ENCODE peak calls at places on chromosome 18, in ten cellular contexts. One of them, this sample, is unnamed.
A peak's percentile ranks its signal among the peaks of the same experiment; 100 is the strongest.

GRCh38 chr18:57063601-57064000 is 83.3 kb upstream of the BOD1L2 start:
- DNase-seq in NCI-H1417: no peak
- DNase-seq in T-helper 2 cell: no peak
- DNase-seq in COR-L47: no peak
- DNase-seq in NT2/D1: no peak
- DNase-seq in H54: no peak
- DNase-seq in tibial nerve: no peak
- DNase-seq in C1 segment of cervical spinal cord: no peak
- DNase-seq in adrenal gland: no peak
- DNase-seq in progenitor cell of endocrine pancreas: no peak
- DNase-seq in this sample: no peak

GRCh38 chr18:55092166-55092565 is 132.9 kb upstream of the CCDC68 start:
- DNase-seq in NCI-H1417: no peak
- DNase-seq in T-helper 2 cell: no peak
- DNase-seq in COR-L47: no peak
- DNase-seq in NT2/D1: no peak
- DNase-seq in H54: no peak
- DNase-seq in tibial nerve: no peak
- DNase-seq in C1 segment of cervical spinal cord: no peak
- DNase-seq in adrenal gland: no peak
- DNase-seq in progenitor cell of endocrine pancreas: no peak
- DNase-seq in this sample: no peak

GRCh38 chr18:22667616-22668422 is 250.1 kb upstream of the CTAGE1 start:
- DNase-seq in NCI-H1417: no peak
- DNase-seq in T-helper 2 cell: no peak
- DNase-seq in COR-L47: no peak
- DNase-seq in NT2/D1: no peak
- DNase-seq in H54: peak; percentile 12
- DNase-seq in tibial nerve: no peak
- DNase-seq in C1 segment of cervical spinal cord: no peak
- DNase-seq in adrenal gland: no peak
- DNase-seq in progenitor cell of endocrine pancreas: no peak
- DNase-seq in this sample: no peak

GRCh38 chr18:21057112-21057511 is 54.5 kb downstream of the ROCK1 start:
- DNase-seq in NCI-H1417: no peak
- DNase-seq in T-helper 2 cell: no peak
- DNase-seq in COR-L47: no peak
- DNase-seq in NT2/D1: no peak
- DNase-seq in H54: no peak
- DNase-seq in tibial nerve: no peak
- DNase-seq in C1 segment of cervical spinal cord: no peak
- DNase-seq in adrenal gland: no peak
- DNase-seq in progenitor cell of endocrine pancreas: no peak
- DNase-seq in this sample: no peak

GRCh38 chr18:212780-213179 is 54.4 kb downstream of the USP14 start:
- DNase-seq in NCI-H1417: no peak
- DNase-seq in T-helper 2 cell: no peak
- DNase-seq in COR-L47: no peak
- DNase-seq in NT2/D1: no peak
- DNase-seq in H54: no peak
- DNase-seq in tibial nerve: no peak
- DNase-seq in C1 segment of cervical spinal cord: no peak
- DNase-seq in adrenal gland: no peak
- DNase-seq in progenitor cell of endocrine pancreas: no peak
- DNase-seq in this sample: no peak

GRCh38 chr18:9648431-9649163 is 34.2 kb upstream of the PPP4R1 start:
- DNase-seq in NCI-H1417: no peak
- DNase-seq in T-helper 2 cell: no peak
- DNase-seq in COR-L47: no peak
- DNase-seq in NT2/D1: no peak
- DNase-seq in H54: no peak
- DNase-seq in tibial nerve: no peak
- DNase-seq in C1 segment of cervical spinal cord: no peak
- DNase-seq in adrenal gland: no peak
- DNase-seq in progenitor cell of endocrine pancreas: no peak
- DNase-seq in this sample: no peak

GRCh38 chr18:46268662-46269061 is 164.5 kb downstream of the HAUS1 start:
- DNase-seq in NCI-H1417: no peak
- DNase-seq in T-helper 2 cell: no peak
- DNase-seq in COR-L47: no peak
- DNase-seq in NT2/D1: no peak
- DNase-seq in H54: no peak
- DNase-seq in tibial nerve: no peak
- DNase-seq in C1 segment of cervical spinal cord: no peak
- DNase-seq in adrenal gland: no peak
- DNase-seq in progenitor cell of endocrine pancreas: no peak
- DNase-seq in this sample: no peak

GRCh38 chr18:61333746-61334490 is 688 bp downstream of the CDH20 start:
- DNase-seq in NCI-H1417: peak; percentile 80
- DNase-seq in T-helper 2 cell: no peak
- DNase-seq in COR-L47: peak; percentile 73
- DNase-seq in NT2/D1: peak; percentile 1
- DNase-seq in H54: no peak
- DNase-seq in tibial nerve: no peak
- DNase-seq in C1 segment of cervical spinal cord: peak; percentile 81
- DNase-seq in adrenal gland: no peak
- DNase-seq in progenitor cell of endocrine pancreas: peak; percentile 16
- DNase-seq in this sample: peak; percentile 79

GRCh38 chr18:24396082-24396623 is 1.5 kb downstream of the OSBPL1A start:
- DNase-seq in NCI-H1417: no peak
- DNase-seq in T-helper 2 cell: no peak
- DNase-seq in COR-L47: no peak
- DNase-seq in NT2/D1: no peak
- DNase-seq in H54: no peak
- DNase-seq in tibial nerve: no peak
- DNase-seq in C1 segment of cervical spinal cord: no peak
- DNase-seq in adrenal gland: no peak
- DNase-seq in progenitor cell of endocrine pancreas: no peak
- DNase-seq in this sample: no peak

GRCh38 chr18:74248189-74248975 is 43.4 kb downstream of the CYB5A start:
- DNase-seq in NCI-H1417: no peak
- DNase-seq in T-helper 2 cell: no peak
- DNase-seq in COR-L47: no peak
- DNase-seq in NT2/D1: no peak
- DNase-seq in H54: no peak
- DNase-seq in tibial nerve: no peak
- DNase-seq in C1 segment of cervical spinal cord: no peak
- DNase-seq in adrenal gland: no peak
- DNase-seq in progenitor cell of endocrine pancreas: no peak
- DNase-seq in this sample: no peak

GRCh38 chr18:42583197-42583776 is 532.2 kb downstream of the RIT2 start:
- DNase-seq in NCI-H1417: peak; percentile 22
- DNase-seq in T-helper 2 cell: no peak
- DNase-seq in COR-L47: no peak
- DNase-seq in NT2/D1: no peak
- DNase-seq in H54: no peak
- DNase-seq in tibial nerve: no peak
- DNase-seq in C1 segment of cervical spinal cord: no peak
- DNase-seq in adrenal gland: no peak
- DNase-seq in progenitor cell of endocrine pancreas: no peak
- DNase-seq in this sample: no peak

GRCh38 chr18:13614701-13615288 is 111.6 kb downstream of the FAM210A start:
- DNase-seq in NCI-H1417: no peak
- DNase-seq in T-helper 2 cell: no peak
- DNase-seq in COR-L47: no peak
- DNase-seq in NT2/D1: no peak
- DNase-seq in H54: no peak
- DNase-seq in tibial nerve: no peak
- DNase-seq in C1 segment of cervical spinal cord: peak; percentile 63
- DNase-seq in adrenal gland: no peak
- DNase-seq in progenitor cell of endocrine pancreas: no peak
- DNase-seq in this sample: no peak

GRCh38 chr18:49849331-49850217 is 36.2 kb upstream of the ACAA2 start:
- DNase-seq in NCI-H1417: peak; percentile 99
- DNase-seq in T-helper 2 cell: no peak
- DNase-seq in COR-L47: peak; percentile 99
- DNase-seq in NT2/D1: peak; percentile 44
- DNase-seq in H54: peak; percentile 90
- DNase-seq in tibial nerve: peak; percentile 4
- DNase-seq in C1 segment of cervical spinal cord: peak; percentile 53
- DNase-seq in adrenal gland: peak; percentile 30
- DNase-seq in progenitor cell of endocrine pancreas: no peak
- DNase-seq in this sample: no peak

GRCh38 chr18:55875330-55875933 is 287.4 kb upstream of the TCF4 start:
- DNase-seq in NCI-H1417: no peak
- DNase-seq in T-helper 2 cell: no peak
- DNase-seq in COR-L47: no peak
- DNase-seq in NT2/D1: no peak
- DNase-seq in H54: no peak
- DNase-seq in tibial nerve: no peak
- DNase-seq in C1 segment of cervical spinal cord: peak; percentile 12
- DNase-seq in adrenal gland: no peak
- DNase-seq in progenitor cell of endocrine pancreas: no peak
- DNase-seq in this sample: peak; percentile 70

GRCh38 chr18:73842795-73843394 is 304.7 kb downstream of the FBXO15 start:
- DNase-seq in NCI-H1417: peak; percentile 86
- DNase-seq in T-helper 2 cell: no peak
- DNase-seq in COR-L47: peak; percentile 43
- DNase-seq in NT2/D1: peak; percentile 23
- DNase-seq in H54: no peak
- DNase-seq in tibial nerve: peak; percentile 66
- DNase-seq in C1 segment of cervical spinal cord: no peak
- DNase-seq in adrenal gland: peak; percentile 23
- DNase-seq in progenitor cell of endocrine pancreas: peak; percentile 41
- DNase-seq in this sample: peak; percentile 47

GRCh38 chr18:22074343-22075070 is 94.9 kb upstream of the GATA6 start:
- DNase-seq in NCI-H1417: no peak
- DNase-seq in T-helper 2 cell: no peak
- DNase-seq in COR-L47: no peak
- DNase-seq in NT2/D1: no peak
- DNase-seq in H54: no peak
- DNase-seq in tibial nerve: no peak
- DNase-seq in C1 segment of cervical spinal cord: no peak
- DNase-seq in adrenal gland: no peak
- DNase-seq in progenitor cell of endocrine pancreas: no peak
- DNase-seq in this sample: no peak

GRCh38 chr18:47882641-47883040 is 47.8 kb downstream of the SMAD2 start:
- DNase-seq in NCI-H1417: no peak
- DNase-seq in T-helper 2 cell: no peak
- DNase-seq in COR-L47: no peak
- DNase-seq in NT2/D1: no peak
- DNase-seq in H54: no peak
- DNase-seq in tibial nerve: no peak
- DNase-seq in C1 segment of cervical spinal cord: no peak
- DNase-seq in adrenal gland: no peak
- DNase-seq in progenitor cell of endocrine pancreas: no peak
- DNase-seq in this sample: no peak

This sample was measured in hippocampal formation.